ENCODE peak calls at places on chromosome 20, in ten cellular contexts. G is HFF-Myc, C is cardiac fibroblast, L is omental fat pad, J is neural crest cell, Q is brain microvascular endothelial cell, M is AG09319, Y is fibroblast of pulmonary artery, O is OCI-LY7, S is astrocyte of the spinal cord. A is an unnamed sample.

GRCh38 chr20:3741846-3742458 is 9.5 kb downstream of the HSPA12B start:
- DNase-seq in G (no peak), C (no peak), L (no peak), J (no peak), Q (no peak), M (no peak), Y (no peak), O (no peak), S (no peak), A (no peak)

GRCh38 chr20:42846784-42847490 is 342.8 kb downstream of the PTPRT start:
- DNase-seq in G (no peak), C (no peak), L (no peak), J (no peak), Q (no peak), M (no peak), Y (no peak), O (no peak), S (no peak), A (no peak)

GRCh38 chr20:2859330-2860121 is 13.8 kb upstream of the PTPRA start:
- DNase-seq in G (no peak), C (peak), L (no peak), J (no peak), Q (no peak), M (no peak), Y (peak), O (no peak), S (peak), A (no peak)

GRCh38 chr20:61251529-61252393 is at the start of gene CDH4:
- DNase-seq in G (no peak), C (no peak), L (no peak), J (peak), Q (no peak), M (no peak), Y (no peak), O (no peak), S (no peak), A (no peak)

GRCh38 chr20:18197382-18198070 is 59.9 kb downstream of the KAT14 start:
- DNase-seq in G (no peak), C (peak), L (no peak), J (no peak), Q (no peak), M (no peak), Y (no peak), O (no peak), S (no peak), A (no peak)

GRCh38 chr20:44841955-44842354 is 31.6 kb upstream of the RIMS4 start:
- DNase-seq in G (no peak), C (no peak), L (no peak), J (no peak), Q (no peak), M (no peak), Y (no peak), O (no peak), S (no peak), A (no peak)

GRCh38 chr20:13342469-13343242 is 121.6 kb downstream of the ISM1 start:
- DNase-seq in G (no peak), C (no peak), L (no peak), J (no peak), Q (no peak), M (no peak), Y (no peak), O (no peak), S (no peak), A (no peak)

GRCh38 chr20:24102290-24102689 is 113.7 kb upstream of the GGTLC1 start:
- DNase-seq in G (no peak), C (peak), L (no peak), J (no peak), Q (peak), M (no peak), Y (peak), O (peak), S (no peak), A (no peak)

GRCh38 chr20:23135449-23136447 is 49.6 kb upstream of the CD93 start:
- DNase-seq in G (no peak), C (no peak), L (peak), J (no peak), Q (no peak), M (no peak), Y (no peak), O (no peak), S (no peak), A (no peak)

GRCh38 chr20:32784369-32785080 is 22.3 kb downstream of the DNMT3B start:
- DNase-seq in G (no peak), C (no peak), L (no peak), J (no peak), Q (no peak), M (no peak), Y (no peak), O (no peak), S (no peak), A (no peak)

GRCh38 chr20:53579581-53580375 is 13.9 kb downstream of the ZNF217 start:
- DNase-seq in G (no peak), C (peak), L (no peak), J (no peak), Q (no peak), M (no peak), Y (peak), O (peak), S (peak), A (peak)

GRCh38 chr20:52859156-52859887 is 112.8 kb upstream of the TSHZ2 start:
- DNase-seq in G (no peak), C (peak), L (peak), J (no peak), Q (no peak), M (no peak), Y (peak), O (no peak), S (peak), A (no peak)

GRCh38 chr20:38073307-38074010 is 39.9 kb downstream of the RPRD1B start:
- DNase-seq in G (peak), C (peak), L (no peak), J (peak), Q (peak), M (peak), Y (peak), O (peak), S (peak), A (peak)

GRCh38 chr20:5510446-5510845 is 193.7 kb upstream of the PROKR2 start:
- DNase-seq in G (no peak), C (no peak), L (no peak), J (no peak), Q (peak), M (no peak), Y (peak), O (no peak), S (peak), A (no peak)

GRCh38 chr20:4886771-4887527 is 114.4 kb downstream of the SLC23A2 start:
- DNase-seq in G (no peak), C (no peak), L (no peak), J (no peak), Q (no peak), M (no peak), Y (no peak), O (no peak), S (no peak), A (no peak)

GRCh38 chr20:54645445-54646155 is 170.2 kb downstream of the DOK5 start:
- DNase-seq in G (no peak), C (no peak), L (no peak), J (no peak), Q (no peak), M (no peak), Y (no peak), O (no peak), S (no peak), A (no peak)

GRCh38 chr20:21702553-21703467 is 2.7 kb upstream of the PAX1 start:
- DNase-seq in G (peak), C (peak), L (no peak), J (peak), Q (peak), M (no peak), Y (peak), O (no peak), S (peak), A (peak)

GRCh38 chr20:64253443-64253842 is 2.1 kb upstream of the PCMTD2 start:
- DNase-seq in G (no peak), C (no peak), L (no peak), J (no peak), Q (no peak), M (no peak), Y (no peak), O (no peak), S (no peak), A (no peak)

GRCh38 chr20:50381771-50382593 is 128.2 kb upstream of the PTPN1 start:
- DNase-seq in G (no peak), C (no peak), L (no peak), J (no peak), Q (no peak), M (no peak), Y (no peak), O (peak), S (no peak), A (no peak)

GRCh38 chr20:50717974-50718761 is 13.2 kb upstream of the PARD6B start:
- DNase-seq in G (no peak), C (no peak), L (no peak), J (no peak), Q (peak), M (no peak), Y (no peak), O (no peak), S (no peak), A (no peak)

GRCh38 chr20:13420625-13421024 is 199.6 kb downstream of the ISM1 start:
- DNase-seq in G (no peak), C (no peak), L (no peak), J (no peak), Q (no peak), M (no peak), Y (no peak), O (no peak), S (no peak), A (no peak)

GRCh38 chr20:11993886-11994466 is 76.3 kb downstream of the BTBD3 start:
- DNase-seq in G (peak), C (no peak), L (no peak), J (no peak), Q (no peak), M (no peak), Y (no peak), O (peak), S (no peak), A (no peak)

GRCh38 chr20:36341331-36342020 is 35.3 kb downstream of the DLGAP4 start:
- DNase-seq in G (no peak), C (no peak), L (no peak), J (no peak), Q (no peak), M (no peak), Y (no peak), O (no peak), S (no peak), A (no peak)

GRCh38 chr20:58715709-58716475 is 23.3 kb downstream of the NPEPL1 start:
- DNase-seq in G (no peak), C (no peak), L (no peak), J (no peak), Q (no peak), M (no peak), Y (no peak), O (no peak), S (no peak), A (peak)

GRCh38 chr20:20824924-20825584 is 112.6 kb upstream of the RALGAPA2 start:
- DNase-seq in G (no peak), C (peak), L (no peak), J (peak), Q (peak), M (no peak), Y (peak), O (peak), S (peak), A (peak)

GRCh38 chr20:42981258-42981657 is 208.4 kb downstream of the PTPRT start:
- DNase-seq in G (no peak), C (no peak), L (no peak), J (no peak), Q (no peak), M (no peak), Y (no peak), O (no peak), S (no peak), A (no peak)

GRCh38 chr20:9515761-9516657 is 1.6 kb downstream of the LAMP5 start:
- DNase-seq in G (no peak), C (no peak), L (no peak), J (no peak), Q (no peak), M (no peak), Y (no peak), O (no peak), S (no peak), A (peak)

GRCh38 chr20:8399963-8400362 is 267.9 kb downstream of the PLCB1 start:
- DNase-seq in G (no peak), C (no peak), L (no peak), J (no peak), Q (no peak), M (no peak), Y (no peak), O (peak), S (no peak), A (no peak)

GRCh38 chr20:8394308-8394945 is 262.4 kb downstream of the PLCB1 start:
- DNase-seq in G (no peak), C (peak), L (no peak), J (no peak), Q (peak), M (peak), Y (peak), O (peak), S (peak), A (no peak)

GRCh38 chr20:8400461-8400860 is 268.4 kb downstream of the PLCB1 start:
- DNase-seq in G (no peak), C (no peak), L (no peak), J (no peak), Q (no peak), M (no peak), Y (no peak), O (no peak), S (no peak), A (no peak)

GRCh38 chr20:8401491-8401890 is 269.4 kb downstream of the PLCB1 start:
- DNase-seq in G (no peak), C (peak), L (no peak), J (no peak), Q (peak), M (no peak), Y (no peak), O (no peak), S (peak), A (no peak)

DNA sequence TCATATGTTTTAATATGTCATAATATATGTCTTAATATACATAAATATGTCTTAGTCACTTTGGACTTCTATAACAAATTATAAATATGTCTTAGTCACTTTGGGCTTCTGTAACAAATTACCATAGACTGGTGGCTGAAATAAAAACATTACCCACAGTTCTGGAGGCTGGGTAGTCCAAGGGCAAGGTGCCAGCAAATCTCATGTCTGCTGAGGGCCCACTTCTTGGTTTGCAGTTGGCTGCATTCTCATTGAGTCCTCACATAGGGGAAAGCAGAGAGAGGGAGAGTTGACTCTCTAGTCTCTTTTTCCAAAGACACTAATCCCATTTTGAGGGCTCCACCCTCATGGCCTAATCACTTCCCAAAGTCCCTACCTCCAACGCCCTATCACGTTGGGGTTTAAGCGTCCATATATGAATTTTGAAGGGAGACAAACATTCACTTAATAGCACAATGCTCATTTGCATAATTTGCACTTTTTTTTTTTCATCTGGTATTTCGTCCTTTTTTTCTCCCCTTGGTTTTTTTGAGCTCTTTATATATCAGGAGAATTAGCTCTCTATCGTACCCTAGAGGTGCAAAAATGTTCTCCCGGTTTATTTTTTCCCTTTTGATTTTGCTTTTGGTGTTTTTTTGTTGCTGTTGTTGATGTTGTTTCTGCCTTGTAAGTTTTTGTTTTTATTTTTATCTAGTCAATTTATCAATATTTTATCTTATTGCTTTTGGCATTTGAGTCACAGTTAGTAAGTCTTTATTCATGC is 266.4 kb downstream of the PLCB1 start:
- DNase-seq in G (no peak), C (no peak), L (no peak), J (no peak), Q (no peak), M (no peak), Y (no peak), O (no peak), S (no peak), A (no peak)
- TF ChIP-seq CTCF in G (no peak), C (peak), L (no peak), J (peak), Q (no peak), M (no peak), Y (no peak), O (peak), S (peak), A (no peak)

GRCh38 chr20:63178889-63179751 is 36.8 kb downstream of the YTHDF1 start:
- DNase-seq in G (no peak), C (peak), L (no peak), J (peak), Q (no peak), M (no peak), Y (no peak), O (peak), S (no peak), A (no peak)
- TF ChIP-seq CTCF in G (peak), C (peak), L (no peak), J (peak), Q (peak), M (peak), Y (no peak), O (peak), S (peak), A (peak)

GRCh38 chr20:57526885-57527566 is 2.1 kb upstream of the CTCFL start:
- DNase-seq in G (no peak), C (no peak), L (no peak), J (no peak), Q (no peak), M (no peak), Y (no peak), O (no peak), S (no peak), A (no peak)

GRCh38 chr20:57524511-57525176 is at the start of gene CTCFL:
- DNase-seq in G (no peak), C (no peak), L (no peak), J (no peak), Q (no peak), M (no peak), Y (no peak), O (no peak), S (no peak), A (no peak)

GRCh38 chr20:57527728-57528127 is 2.8 kb upstream of the CTCFL start:
- DNase-seq in G (no peak), C (no peak), L (no peak), J (no peak), Q (no peak), M (no peak), Y (no peak), O (no peak), S (no peak), A (no peak)

GRCh38 chr20:57525328-57526053 is 551 bp upstream of the CTCFL start:
- DNase-seq in G (no peak), C (no peak), L (no peak), J (no peak), Q (no peak), M (no peak), Y (no peak), O (no peak), S (no peak), A (no peak)

GRCh38 chr20:57526067-57526884 is 1.3 kb upstream of the CTCFL start:
- DNase-seq in G (no peak), C (no peak), L (no peak), J (no peak), Q (no peak), M (no peak), Y (no peak), O (peak), S (no peak), A (no peak)
- TF ChIP-seq CTCF in G (peak), C (no peak), L (no peak), J (no peak), Q (peak), M (no peak), Y (no peak), O (peak), S (peak), A (no peak)

GRCh38 chr20:34829191-34829590 is 3.7 kb upstream of the NCOA6 start:
- DNase-seq in G (no peak), C (no peak), L (no peak), J (no peak), Q (no peak), M (no peak), Y (no peak), O (peak), S (no peak), A (no peak)
- TF ChIP-seq CTCF in G (no peak), C (no peak), L (no peak), J (no peak), Q (peak), M (no peak), Y (peak), O (peak), S (no peak), A (no peak)

GRCh38 chr20:10558635-10559187 is 115.1 kb downstream of the JAG1 start:
- DNase-seq in G (peak), C (peak), L (no peak), J (no peak), Q (peak), M (no peak), Y (peak), O (no peak), S (peak), A (no peak)
- TF ChIP-seq CTCF in G (no peak), C (peak), L (no peak), J (no peak), Q (peak), M (peak), Y (peak), O (no peak), S (peak), A (no peak)

A was measured in prostate gland.